ENCODE peak calls at places on chromosomes 13 and 19, in four cellular contexts. D is GM23338, V is PC-3, R is MM.1S. U is an unnamed sample. For H3F3A and H3K9me2, the result is how much of the 10 kb centered on the place peaks cover.

GRCh38 chr13:113883921-113884804 is 20.3 kb upstream of the GAS6 start:
- DNase-seq in D (no peak), V (no peak), R (no peak), U (no peak)

GRCh38 chr19:18865973-18866799 is 29.8 kb downstream of the CERS1 start:
- DNase-seq in D (peak), V (peak), R (no peak), U (peak)

GRCh38 chr13:111901301-111901905 is 165.5 kb upstream of the SOX1 start:
- DNase-seq in D (no peak), V (no peak), R (no peak), U (no peak)

GRCh38 chr19:39037194-39037593 is 4.8 kb upstream of the FBXO27 start:
- DNase-seq in D (no peak), V (no peak), R (no peak), U (no peak)

GRCh38 chr19:2856457-2857055 is 10.6 kb upstream of the ZNF556 start:
- DNase-seq in D (no peak), V (no peak), R (no peak), U (no peak)

GRCh38 chr19:18500820-18501219 is 21.1 kb downstream of the ELL start:
- DNase-seq in D (no peak), V (no peak), R (no peak), U (no peak)

GRCh38 chr13:50526771-50527567 is 316.5 kb downstream of the DLEU7 start:
- DNase-seq in D (no peak), V (no peak), R (peak), U (no peak)

GRCh38 chr13:98556968-98557591 is 19.8 kb downstream of the STK24 start:
- DNase-seq in D (no peak), V (no peak), R (no peak), U (peak)

GRCh38 chr19:1057185-1057857 is 9.6 kb upstream of the ARHGAP45 start:
- DNase-seq in D (peak), V (peak), R (peak), U (peak)

GRCh38 chr19:41802770-41803169 is 6.4 kb downstream of the CEACAM3 start:
- DNase-seq in D (no peak), V (no peak), R (no peak), U (no peak)

GRCh38 chr19:47097396-47098217 is 16.0 kb downstream of the ZC3H4 start:
- DNase-seq in D (no peak), V (no peak), R (no peak), U (peak)

GRCh38 chr19:925087-925911 is 536 bp upstream of the ARID3A start:
- DNase-seq in D (peak), V (peak), R (peak), U (peak)

GRCh38 chr19:38989066-38989605 is 13.6 kb upstream of the FBXO17 start:
- DNase-seq in D (peak), V (peak), R (no peak), U (peak)

GRCh38 chr13:111095911-111096501 is 19.1 kb upstream of the ARHGEF7 start:
- DNase-seq in D (no peak), V (no peak), R (no peak), U (no peak)

GRCh38 chr13:113076681-113077401 is 28.8 kb upstream of the F7 start:
- DNase-seq in D (no peak), V (no peak), R (no peak), U (no peak)

GRCh38 chr19:51508059-51508733 is 6.6 kb upstream of the SIGLEC12 start:
- DNase-seq in D (no peak), V (no peak), R (no peak), U (no peak)

GRCh38 chr13:100815476-100816046 is 141.0 kb upstream of the TMTC4 start:
- DNase-seq in D (peak), V (no peak), R (no peak), U (no peak)

GRCh38 chr13:24074687-24075086 is 85.8 kb upstream of the SPATA13 start:
- DNase-seq in D (no peak), V (peak), R (no peak), U (no peak)

GRCh38 chr13:95256086-95256485 is 45.2 kb downstream of the ABCC4 start:
- DNase-seq in D (no peak), V (peak), R (no peak), U (peak)

GRCh38 chr13:109565877-109566276 is 220.5 kb downstream of the IRS2 start:
- DNase-seq in D (no peak), V (no peak), R (no peak), U (no peak)

GRCh38 chr13:46032341-46032740 is 20.2 kb downstream of the ZC3H13 start:
- DNase-seq in D (no peak), V (no peak), R (no peak), U (no peak)

GRCh38 chr13:45847554-45848224 is 3.9 kb downstream of the SIAH3 start:
- DNase-seq in D (no peak), V (no peak), R (peak), U (no peak)

GRCh38 chr19:38793186-38793585 is 4.2 kb downstream of the LGALS7B start:
- DNase-seq in D (no peak), V (peak), R (no peak), U (peak)

GRCh38 chr19:33311326-33311682 is 9.0 kb upstream of the CEBPA start:
- DNase-seq in D (no peak), V (peak), R (no peak), U (no peak)

GRCh38 chr13:96299235-96299634 is 209.3 kb downstream of the HS6ST3 start:
- DNase-seq in D (no peak), V (peak), R (no peak), U (no peak)

GRCh38 chr19:8221161-8221560 is 12.0 kb downstream of the CERS4 start:
- DNase-seq in D (no peak), V (no peak), R (no peak), U (no peak)

GRCh38 chr13:101452519-101453485 is at the start of gene ITGBL1:
- DNase-seq in D (no peak), V (peak), R (peak), U (peak)

GRCh38 chr19:2494447-2495129 is 18.7 kb downstream of the GADD45B start:
- DNase-seq in D (peak), V (peak), R (peak), U (peak)

GRCh38 chr19:33868821-33869412 is 72.2 kb downstream of the KCTD15 start:
- DNase-seq in D (peak), V (no peak), R (no peak), U (peak)

GRCh38 chr19:7385062-7385461 is 36.3 kb downstream of the ARHGEF18 start:
- DNase-seq in D (no peak), V (no peak), R (no peak), U (no peak)

GRCh38 chr19:12790628-12791344 is 500 bp upstream of the JUNB start:
- DNase-seq in D (no peak), V (peak), R (no peak), U (peak)
- H3F3A ChIP-seq in D (under half), V (under half), R (under half), U (under half)

GRCh38 chr19:44848036-44848804 is 2.1 kb downstream of the NECTIN2 start:
- DNase-seq in D (peak), V (peak), R (no peak), U (peak)
- TF ChIP-seq EZH2phosphoT487 in D (no peak), V (no peak), R (no peak), U (no peak)

DNA sequence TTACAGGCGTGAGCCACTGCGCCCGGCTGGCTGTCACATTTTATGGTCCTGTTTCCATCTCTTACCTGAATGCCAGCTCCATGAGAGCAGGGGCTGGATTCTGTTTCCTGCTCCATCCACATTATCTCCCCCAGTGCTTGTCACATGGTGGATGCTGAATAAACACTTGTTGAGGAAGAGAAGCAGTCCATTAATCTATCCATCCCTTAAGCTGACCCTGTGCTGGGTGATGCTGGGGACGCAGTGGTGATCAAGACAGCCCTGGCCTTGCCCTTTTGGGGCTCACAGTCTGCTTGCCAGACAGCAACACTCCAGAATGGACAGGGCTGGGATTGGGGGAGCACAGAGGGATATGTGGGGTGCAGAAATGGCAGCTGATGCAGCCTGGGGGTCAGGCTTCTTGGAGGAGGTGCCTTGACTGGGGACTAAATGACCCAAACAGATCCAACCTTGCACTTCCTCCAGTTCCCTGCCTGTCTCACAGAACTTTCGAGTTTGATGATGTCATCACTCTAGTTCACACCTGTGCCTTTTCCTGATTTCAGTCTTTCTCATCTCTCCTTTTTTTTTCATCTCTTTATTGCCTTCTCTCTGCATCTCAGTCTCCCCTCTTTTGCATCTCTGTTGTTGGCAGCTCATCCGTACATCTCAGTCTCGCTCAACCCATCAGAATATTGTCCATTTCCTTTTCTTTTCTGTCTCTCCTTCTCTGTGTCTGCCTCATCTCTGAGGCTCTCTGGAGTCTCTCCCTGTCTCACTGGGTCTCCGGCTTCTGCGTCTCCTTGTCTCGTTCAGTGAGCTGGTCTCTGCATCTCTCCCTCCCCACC is 4.6 kb downstream of the IRF2BP1 start:
- DNase-seq in D (no peak), V (no peak), R (no peak), U (no peak)
- H3K9me2 ChIP-seq in D (under half), V (under half), R (under half), U (under half)

DNA sequence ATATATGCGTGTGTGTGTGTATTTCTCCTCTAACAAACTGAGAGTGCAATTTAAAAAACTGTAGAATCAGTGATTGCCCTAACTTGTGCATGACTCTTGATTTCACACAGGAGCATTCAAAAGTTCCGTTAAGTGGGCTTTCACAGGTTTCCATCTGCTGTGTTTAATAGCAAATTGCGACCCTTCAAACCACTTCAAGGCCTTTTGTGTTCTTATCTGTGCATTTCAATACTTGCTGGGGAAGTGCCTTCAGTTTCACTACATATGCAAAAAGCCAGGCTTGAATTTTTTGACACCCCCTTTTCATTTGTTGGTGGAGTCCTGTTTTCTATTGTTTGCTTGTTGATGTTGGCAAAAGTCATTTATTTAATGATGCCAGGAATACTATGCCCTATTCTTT is 158.0 kb downstream of the TM9SF2 start:
- DNase-seq in D (peak), V (no peak), R (peak), U (no peak)
- H3F3A ChIP-seq in D (under half), V (under half), R (under half), U (under half)

GRCh38 chr13:105994340-105994739 is 541.1 kb downstream of the EFNB2 start:
- DNase-seq in D (no peak), V (no peak), R (no peak), U (no peak)
- TF ChIP-seq EZH2phosphoT487 in D (no peak), V (no peak), R (no peak), U (no peak)

U was measured in GM23248.